ENCODE peak calls at places on chromosomes 6 and 20, in six cellular contexts. V is cardiac muscle cell, N is upper lobe of right lung, C is choroid plexus epithelial cell, K is lower leg skin, E is suprapubic skin. W is an unnamed sample.

GRCh38 chr6:40417031-40417430 is 170.1 kb downstream of the LRFN2 start:
- DNase-seq in N (no peak), E (no peak), K (no peak), V (no peak), C (no peak), W (no peak)

GRCh38 chr6:164917211-164917610 is 392.2 kb downstream of the C6orf118 start:
- DNase-seq in K (no peak), E (no peak), V (no peak), N (no peak), C (no peak), W (no peak)

GRCh38 chr6:119891206-119891605 is 541.6 kb upstream of the MAN1A1 start:
- DNase-seq in K (no peak), E (no peak), N (no peak), C (no peak), V (no peak), W (no peak)

GRCh38 chr6:96522469-96523009 is 933 bp downstream of the UFL1 start:
- DNase-seq in N (no peak), V (peak; percentile 22), K (no peak), C (peak; percentile 38), E (no peak), W (no peak)

GRCh38 chr6:139547082-139547776 is 172.8 kb upstream of the CITED2 start:
- DNase-seq in V (no peak), C (peak; percentile 78), K (no peak), N (no peak), E (no peak), W (no peak)

GRCh38 chr6:84521419-84522001 is 242.9 kb downstream of the TBX18 start:
- DNase-seq in N (no peak), K (no peak), C (no peak), V (no peak), E (no peak), W (no peak)

GRCh38 chr6:112155900-112156299 is 68.5 kb downstream of the FAM229B start:
- DNase-seq in C (peak; percentile 44), N (no peak), E (no peak), V (peak; percentile 50), K (no peak), W (no peak)

GRCh38 chr6:1832844-1833787 is 223.4 kb downstream of the FOXC1 start:
- DNase-seq in E (no peak), C (peak; percentile 48), K (peak; percentile 33), N (no peak), V (peak; percentile 64), W (no peak)

GRCh38 chr20:44810391-44811149 is at the start of gene RIMS4:
- DNase-seq in K (no peak), C (no peak), E (no peak), N (no peak), V (peak; percentile 11), W (no peak)

GRCh38 chr20:50815162-50815989 is 20.5 kb downstream of the BCAS4 start:
- DNase-seq in E (no peak), C (peak; percentile 69), N (peak; percentile 73), V (no peak), K (no peak), W (no peak)

GRCh38 chr6:14665827-14666724 is 548.5 kb downstream of the CD83 start:
- DNase-seq in V (peak; percentile 92), K (peak; percentile 33), N (peak; percentile 71), C (peak; percentile 93), E (no peak), W (no peak)

GRCh38 chr20:34579191-34579661 is 20.7 kb downstream of the MAP1LC3A start:
- DNase-seq in K (peak; percentile 40), E (no peak), V (peak; percentile 84), C (peak; percentile 87), N (no peak), W (no peak)

GRCh38 chr6:95547043-95547442 is 30.3 kb upstream of the MANEA start:
- DNase-seq in C (no peak), V (no peak), E (no peak), K (no peak), N (no peak), W (no peak)

GRCh38 chr6:17393335-17394191 is at the start of gene CAP2:
- DNase-seq in K (peak; percentile 25), C (peak; percentile 32), N (peak; percentile 76), E (peak; percentile 80), V (peak; percentile 44), W (peak; percentile 92)

GRCh38 chr6:124009372-124009765 is 205.7 kb downstream of the NKAIN2 start:
- DNase-seq in V (no peak), C (no peak), E (no peak), N (no peak), K (no peak), W (no peak)

GRCh38 chr20:2752631-2753455 is 47.6 kb downstream of the CPXM1 start:
- DNase-seq in K (no peak), N (no peak), C (peak; percentile 53), V (peak; percentile 57), E (peak; percentile 77), W (no peak)

GRCh38 chr20:61297981-61298380 is 45.9 kb downstream of the CDH4 start:
- DNase-seq in V (peak; percentile 12), K (no peak), C (peak; percentile 65), N (no peak), E (no peak), W (no peak)

GRCh38 chr6:86937219-86938079 is at the start of gene HTR1E:
- DNase-seq in C (peak; percentile 44), N (peak; percentile 65), V (peak; percentile 39), K (no peak), E (no peak), W (peak; percentile 77)

GRCh38 chr6:130515306-130515705 is 149.5 kb downstream of the TMEM200A start:
- DNase-seq in C (no peak), V (no peak), N (no peak), K (no peak), E (no peak), W (no peak)

GRCh38 chr6:40348591-40348990 is 238.6 kb downstream of the LRFN2 start:
- DNase-seq in E (peak; percentile 34), V (no peak), K (no peak), C (no peak), N (no peak), W (no peak)

GRCh38 chr6:51529240-51529639 is 558.2 kb downstream of the PKHD1 start:
- DNase-seq in V (no peak), C (no peak), E (no peak), N (no peak), K (no peak), W (no peak)

GRCh38 chr6:137792160-137793033 is 74.7 kb upstream of the TNFAIP3 start:
- DNase-seq in E (no peak), C (no peak), N (no peak), K (no peak), V (no peak), W (no peak)

GRCh38 chr6:165988306-165988756 is 179.3 kb downstream of the TBXT start:
- DNase-seq in C (no peak), V (no peak), K (no peak), N (no peak), E (no peak), W (no peak)

GRCh38 chr20:33407251-33407650 is 5.9 kb upstream of the CDK5RAP1 start:
- DNase-seq in C (peak; percentile 75), E (no peak), N (no peak), V (peak; percentile 11), K (no peak), W (no peak)

GRCh38 chr6:108661430-108661829 is 100.7 kb downstream of the FOXO3 start:
- DNase-seq in C (peak; percentile 75), E (no peak), N (no peak), V (peak; percentile 27), K (no peak), W (no peak)

GRCh38 chr6:113172531-113172966 is 684.6 kb upstream of the MARCKS start:
- DNase-seq in N (no peak), K (no peak), C (no peak), V (peak; percentile 58), E (no peak), W (no peak)

GRCh38 chr6:90478278-90478677 is 108.6 kb downstream of the MAP3K7 start:
- DNase-seq in E (no peak), K (no peak), N (no peak), V (no peak), C (no peak), W (no peak)
- TF ChIP-seq CTCF in E (no peak), K (no peak), N (no peak), V (no peak), C (peak; percentile 18), W (no peak)

GRCh38 chr6:22236626-22237414 is 60.0 kb downstream of the PRL start:
- DNase-seq in C (peak; percentile 92), K (peak; percentile 79), E (no peak), V (peak; percentile 75), N (no peak), W (no peak)
- TF ChIP-seq CTCF in C (no peak), K (no peak), E (no peak), V (no peak), N (no peak), W (no peak)

GRCh38 chr6:30463242-30463641 is 26.1 kb upstream of the HLA-E start:
- DNase-seq in K (no peak), C (no peak), E (no peak), N (no peak), V (no peak), W (no peak)

GRCh38 chr6:30462482-30462881 is 26.8 kb upstream of the HLA-E start:
- DNase-seq in K (no peak), C (no peak), E (no peak), V (no peak), N (no peak), W (no peak)

GRCh38 chr6:30463651-30464618 is 25.4 kb upstream of the HLA-E start:
- DNase-seq in E (no peak), C (peak; percentile 30), V (peak; percentile 42), K (no peak), N (peak; percentile 80), W (no peak)

GRCh38 chr6:30461055-30461454 is 28.3 kb upstream of the HLA-E start:
- DNase-seq in N (no peak), C (no peak), E (no peak), V (no peak), K (no peak), W (no peak)

GRCh38 chr6:30465582-30466306 is 23.6 kb upstream of the HLA-E start:
- DNase-seq in E (no peak), N (no peak), K (no peak), C (no peak), V (no peak), W (no peak)
- TF ChIP-seq CTCF in E (no peak), N (no peak), K (no peak), C (no peak), V (no peak), W (no peak)

DNA sequence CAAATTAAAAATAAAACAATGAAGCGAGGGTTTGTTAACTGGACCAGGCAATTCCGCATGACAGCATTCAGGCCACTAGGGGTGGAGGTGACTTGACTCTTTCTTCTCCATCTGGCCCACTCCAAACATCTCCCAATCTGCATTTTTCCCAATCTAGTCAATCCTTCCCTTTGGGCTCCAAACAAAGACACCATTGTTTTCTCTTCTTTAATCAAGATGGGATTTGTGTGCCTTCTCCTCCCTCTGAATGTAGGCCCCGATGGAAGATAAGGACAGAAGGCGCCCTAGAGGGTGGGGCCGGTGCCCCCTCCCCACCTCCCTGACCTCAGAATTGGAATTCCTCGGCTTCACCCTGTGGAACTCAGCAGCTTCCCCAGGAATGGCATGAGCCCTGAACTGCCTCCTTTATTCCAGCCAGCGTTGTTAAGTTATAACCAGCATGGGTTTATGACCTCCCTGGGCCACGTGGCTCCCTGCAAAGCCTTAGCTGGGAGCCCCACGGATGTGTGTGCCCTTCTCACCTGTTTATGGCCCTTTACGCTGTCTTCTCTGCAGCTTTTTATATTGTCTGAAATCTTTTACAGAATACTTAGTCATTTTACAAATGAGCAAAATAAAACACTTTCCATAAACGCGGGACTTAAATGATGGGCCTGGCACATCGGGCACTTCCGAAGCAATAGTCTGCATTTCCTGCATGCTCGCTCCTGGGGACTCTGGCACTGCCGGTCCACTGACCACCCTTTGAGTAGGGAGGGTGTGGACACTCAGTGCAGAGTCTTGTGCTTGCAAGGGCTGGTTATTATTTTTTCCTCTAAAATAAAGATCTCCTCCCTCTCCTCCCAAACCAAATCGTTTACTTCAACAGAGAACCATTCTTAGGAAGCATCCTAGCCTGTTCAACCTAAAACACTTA is 24.5 kb downstream of the OVOL2 start:
- DNase-seq in K (no peak), C (no peak), V (no peak), E (no peak), N (no peak), W (no peak)
- TF ChIP-seq CTCF in K (no peak), C (peak; percentile 25), V (no peak), E (no peak), N (no peak), W (no peak)